ENCODE peak calls at places on chromosome 1, in four cellular contexts. P, R, T and L are unnamed samples.

GRCh38 chr1:25651036-25651640 is 34.5 kb downstream of the MAN1C1 start:
- DNase-seq in P (no peak), R (no peak), T (no peak), L (no peak)

GRCh38 chr1:1760715-1761114 is 17.6 kb downstream of the NADK start:
- DNase-seq in P (no peak), R (no peak), T (no peak), L (no peak)

GRCh38 chr1:116694524-116694923 is 27.0 kb upstream of the IGSF3 start:
- DNase-seq in P (no peak), R (no peak), T (no peak), L (no peak)

GRCh38 chr1:107262472-107263286 is 121.8 kb downstream of the NTNG1 start:
- DNase-seq in P (peak; percentile 6), R (no peak), T (no peak), L (no peak)

GRCh38 chr1:244241438-244241837 is 190.4 kb downstream of the ZBTB18 start:
- DNase-seq in P (no peak), R (peak; percentile 30), T (no peak), L (no peak)

GRCh38 chr1:205998457-205999241 is 4.5 kb downstream of the RAB7B start:
- DNase-seq in P (no peak), R (no peak), T (no peak), L (no peak)

GRCh38 chr1:115671176-115672062 is 29.6 kb downstream of the VANGL1 start:
- DNase-seq in P (no peak), R (no peak), T (peak; percentile 63), L (peak; percentile 9)

GRCh38 chr1:7409278-7409677 is 361.8 kb upstream of the VAMP3 start:
- DNase-seq in P (no peak), R (no peak), T (no peak), L (no peak)

GRCh38 chr1:176996455-176997090 is 167.9 kb downstream of the ASTN1 start:
- DNase-seq in P (no peak), R (peak; percentile 90), T (peak; percentile 69), L (no peak)

GRCh38 chr1:17653728-17654351 is 101.3 kb upstream of the ACTL8 start:
- DNase-seq in P (peak; percentile 76), R (peak; percentile 50), T (peak; percentile 73), L (no peak)

GRCh38 chr1:238690415-238690814 is 696.0 kb upstream of the CHRM3 start:
- DNase-seq in P (no peak), R (peak; percentile 12), T (no peak), L (no peak)

GRCh38 chr1:44678626-44679025 is 4.1 kb downstream of the ARMH1 start:
- DNase-seq in P (no peak), R (no peak), T (no peak), L (no peak)

GRCh38 chr1:174999926-175000696 is at the start of gene CACYBP:
- DNase-seq in P (peak; percentile 13), R (peak; percentile 54), T (peak; percentile 78), L (peak; percentile 17)

GRCh38 chr1:61142726-61143500 is 60.6 kb downstream of the NFIA start:
- DNase-seq in P (no peak), R (no peak), T (peak; percentile 69), L (peak; percentile 65)

GRCh38 chr1:89657886-89658285 is 25.0 kb downstream of the LRRC8C start:
- DNase-seq in P (no peak), R (no peak), T (no peak), L (no peak)

GRCh38 chr1:73899311-73899710 is 298.7 kb downstream of the LRRIQ3 start:
- DNase-seq in P (no peak), R (peak; percentile 32), T (no peak), L (no peak)

GRCh38 chr1:239662950-239663349 is 276.6 kb downstream of the CHRM3 start:
- DNase-seq in P (no peak), R (no peak), T (no peak), L (no peak)